ENCODE peak calls at places on chromosomes 3 and 15, in seven cellular contexts. D, R, A, Y, E, J and Z are unnamed samples.

GRCh38 chr15:70236306-70237103 is 138.8 kb upstream of the TLE3 start:
- DNase-seq in J (no peak), R (no peak), Y (no peak), A (no peak), D (no peak), E (no peak), Z (no peak)

GRCh38 chr3:86180696-86181095 is 810.3 kb downstream of the VGLL3 start:
- DNase-seq in R (no peak), A (no peak), Y (peak), D (peak), E (no peak), J (no peak), Z (peak)

GRCh38 chr3:112979244-112979832 is 4.4 kb upstream of the CD200R1 start:
- DNase-seq in A (peak), R (peak), J (no peak), Y (peak), D (peak), E (no peak), Z (no peak)

GRCh38 chr3:167489571-167489970 is 15.7 kb upstream of the SERPINI2 start:
- DNase-seq in A (no peak), R (no peak), Y (no peak), E (no peak), D (no peak), J (no peak), Z (no peak)

GRCh38 chr15:62927196-62927595 is 115.4 kb upstream of the TPM1 start:
- DNase-seq in J (no peak), D (no peak), A (no peak), Y (no peak), E (no peak), R (no peak), Z (no peak)

GRCh38 chr15:84600331-84600686 is 500 bp upstream of the ZSCAN2 start:
- DNase-seq in E (no peak), R (peak), Y (peak), J (peak), A (peak), D (peak), Z (peak)

GRCh38 chr3:187150186-187150585 is 10.9 kb upstream of the RPL39L start:
- DNase-seq in R (no peak), A (no peak), D (no peak), Y (no peak), J (no peak), E (no peak), Z (no peak)

GRCh38 chr15:91860498-91860897 is 7.0 kb downstream of the SLCO3A1 start:
- DNase-seq in D (no peak), R (no peak), J (no peak), A (no peak), Y (no peak), E (no peak), Z (no peak)

GRCh38 chr3:108486910-108487309 is 23.5 kb downstream of the MYH15 start:
- DNase-seq in E (no peak), J (no peak), R (no peak), A (no peak), D (no peak), Y (peak), Z (no peak)

GRCh38 chr3:36969540-36970432 is 23.1 kb downstream of the EPM2AIP1 start:
- DNase-seq in A (no peak), J (no peak), E (peak), D (peak), R (peak), Y (peak), Z (peak)

GRCh38 chr3:184078851-184079250 is 18.0 kb upstream of the HTR3E start:
- DNase-seq in R (no peak), E (no peak), Y (no peak), D (no peak), J (no peak), A (no peak), Z (no peak)

GRCh38 chr3:187165144-187165543 is 25.8 kb upstream of the RPL39L start:
- DNase-seq in A (peak), E (no peak), J (no peak), D (peak), R (peak), Y (peak), Z (peak)

GRCh38 chr3:159417761-159418160 is 570.9 kb upstream of the IL12A start:
- DNase-seq in J (no peak), A (no peak), R (no peak), E (no peak), Y (no peak), D (no peak), Z (no peak)

GRCh38 chr15:50774450-50774849 is 8.9 kb upstream of the SPPL2A start:
- DNase-seq in E (no peak), J (no peak), A (no peak), R (no peak), Y (no peak), D (no peak), Z (peak)

GRCh38 chr3:29416514-29416913 is 135.6 kb downstream of the RBMS3 start:
- DNase-seq in E (no peak), J (no peak), Y (no peak), R (no peak), A (no peak), D (no peak), Z (no peak)

GRCh38 chr3:128276151-128276445 is 122.8 kb downstream of the EEFSEC start:
- DNase-seq in E (no peak), D (no peak), J (no peak), A (no peak), R (no peak), Y (no peak), Z (no peak)

GRCh38 chr3:100891033-100891432 is 102.2 kb downstream of the ABI3BP start:
- DNase-seq in J (no peak), E (no peak), D (no peak), R (no peak), A (no peak), Y (no peak), Z (no peak)

GRCh38 chr15:72319985-72320671 is at the start of gene CELF6:
- DNase-seq in R (peak), J (peak), Y (peak), D (no peak), E (peak), A (no peak), Z (peak)

GRCh38 chr15:72323752-72324151 is 3.8 kb upstream of the CELF6 start:
- DNase-seq in D (no peak), A (no peak), R (no peak), Y (no peak), J (no peak), E (no peak), Z (no peak)

GRCh38 chr15:72318408-72318942 is 1.5 kb downstream of the CELF6 start:
- DNase-seq in E (no peak), A (no peak), J (peak), R (no peak), Y (no peak), D (no peak), Z (no peak)

GRCh38 chr15:72315706-72316370 is 4.1 kb downstream of the CELF6 start:
- DNase-seq in J (peak), D (no peak), E (no peak), R (no peak), A (no peak), Y (peak), Z (no peak)

GRCh38 chr15:72319360-72319984 is 485 bp downstream of the CELF6 start:
- DNase-seq in J (peak), E (no peak), A (no peak), Y (no peak), R (peak), D (no peak), Z (peak)
- TF ChIP-seq JUND in J (no peak), E (no peak), A (no peak), Y (no peak), R (no peak), D (no peak), Z (no peak)

GRCh38 chr3:119304201-119304713 is 10.1 kb downstream of the ARHGAP31 start:
- DNase-seq in E (no peak), Y (no peak), J (no peak), D (no peak), A (no peak), R (no peak), Z (no peak)

GRCh38 chr3:119302697-119303630 is 8.8 kb downstream of the ARHGAP31 start:
- DNase-seq in D (no peak), E (no peak), R (no peak), J (no peak), Y (no peak), A (no peak), Z (no peak)

GRCh38 chr3:119298565-119298941 is 4.4 kb downstream of the ARHGAP31 start:
- DNase-seq in Y (no peak), E (no peak), R (no peak), D (no peak), J (no peak), A (no peak), Z (no peak)

GRCh38 chr3:119301662-119302061 is 7.5 kb downstream of the ARHGAP31 start:
- DNase-seq in R (no peak), J (no peak), Y (no peak), A (no peak), E (no peak), D (no peak), Z (no peak)

GRCh38 chr3:119301001-119301400 is 6.8 kb downstream of the ARHGAP31 start:
- DNase-seq in Y (no peak), R (no peak), J (no peak), E (no peak), D (no peak), A (no peak), Z (no peak)
- TF ChIP-seq JUND in Y (no peak), R (no peak), J (no peak), E (no peak), D (no peak), A (no peak), Z (no peak)

GRCh38 chr15:58931985-58932384 is 1.5 kb downstream of the SLTM start:
- DNase-seq in Y (peak), D (peak), E (peak), J (no peak), R (peak), A (no peak), Z (peak)
- TF ChIP-seq JUND in Y (no peak), D (no peak), E (no peak), J (no peak), R (no peak), A (no peak), Z (no peak)

DNA sequence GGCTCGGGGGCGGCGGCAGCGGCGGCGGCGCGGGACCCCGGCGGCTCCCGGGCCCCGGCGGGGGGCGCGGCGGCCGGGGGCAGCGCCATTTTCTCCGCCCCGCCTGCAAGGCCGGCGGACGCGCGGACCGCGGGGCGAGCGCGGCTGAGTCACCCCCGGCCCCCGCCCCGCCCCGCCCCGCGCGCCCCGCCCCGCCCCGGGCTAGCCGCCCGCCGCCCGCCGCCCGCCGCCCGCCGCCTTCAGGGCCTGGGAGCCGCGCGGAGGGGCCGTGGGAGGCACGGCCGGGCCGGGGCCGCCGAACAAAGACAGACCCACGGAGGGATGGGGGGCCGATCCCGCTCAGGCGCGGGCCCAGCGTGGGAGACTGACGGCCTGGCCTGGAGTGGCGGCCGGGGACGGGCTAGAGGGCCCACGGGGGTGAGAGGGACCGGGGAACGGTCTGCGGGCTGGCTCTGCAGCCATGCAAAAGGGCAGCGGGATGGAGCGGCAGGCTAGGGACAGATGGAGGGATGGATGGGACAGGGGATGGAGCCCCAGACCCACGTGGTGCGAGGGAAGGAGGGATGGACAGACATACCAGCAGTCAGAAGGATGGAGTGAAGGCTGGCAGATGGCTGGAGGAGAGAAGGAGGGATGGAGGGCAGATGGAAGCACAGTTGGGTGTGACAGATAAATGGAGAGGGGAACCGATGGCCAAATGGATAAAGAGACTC is at the start of gene EIF4E3:
- DNase-seq in E (no peak), R (peak), A (no peak), D (no peak), J (peak), Y (peak), Z (peak)
- TF ChIP-seq JUND in E (no peak), R (no peak), A (no peak), D (no peak), J (no peak), Y (no peak), Z (no peak)

DNA sequence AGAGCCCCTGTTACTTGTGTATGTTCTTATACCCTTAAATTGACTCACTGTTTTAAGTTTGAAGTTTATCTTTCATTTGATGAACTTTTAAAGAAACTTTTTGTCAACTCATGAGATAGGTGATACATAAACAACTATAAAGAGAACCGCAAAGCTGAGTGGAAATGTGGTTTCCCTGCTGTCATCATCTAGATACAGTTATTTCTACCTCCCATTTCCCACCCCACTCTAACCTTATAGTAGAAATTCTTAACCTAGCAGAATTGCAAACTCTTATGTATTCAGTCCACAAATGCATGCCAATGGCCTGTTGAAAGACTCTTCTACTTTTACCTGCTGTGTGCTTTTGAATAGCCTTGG is 2.7 kb downstream of the TIPARP start:
- DNase-seq in Y (no peak), A (no peak), D (no peak), E (no peak), J (no peak), R (no peak), Z (no peak)
- TF ChIP-seq JUND in Y (no peak), A (no peak), D (no peak), E (no peak), J (no peak), R (no peak), Z (no peak)

GRCh38 chr3:60186359-60186758 is 1064.9 kb downstream of the FHIT start:
- DNase-seq in R (no peak), J (no peak), Y (no peak), A (no peak), E (no peak), D (no peak), Z (no peak)

GRCh38 chr3:60188803-60189202 is 1062.4 kb downstream of the FHIT start:
- DNase-seq in R (no peak), E (no peak), D (no peak), Y (no peak), A (no peak), J (no peak), Z (no peak)

GRCh38 chr3:60182697-60183096 is 1068.6 kb downstream of the FHIT start:
- DNase-seq in R (no peak), E (no peak), Y (no peak), J (no peak), D (no peak), A (no peak), Z (no peak)

GRCh38 chr3:60189304-60189703 is 1061.9 kb downstream of the FHIT start:
- DNase-seq in A (no peak), R (no peak), D (no peak), E (no peak), Y (no peak), J (no peak), Z (no peak)

GRCh38 chr3:60185161-60185560 is 1066.1 kb downstream of the FHIT start:
- DNase-seq in R (no peak), A (no peak), D (no peak), J (no peak), Y (no peak), E (no peak), Z (no peak)
- TF ChIP-seq JUND in R (no peak), A (no peak), D (no peak), J (no peak), Y (no peak), E (no peak), Z (no peak)

DNA sequence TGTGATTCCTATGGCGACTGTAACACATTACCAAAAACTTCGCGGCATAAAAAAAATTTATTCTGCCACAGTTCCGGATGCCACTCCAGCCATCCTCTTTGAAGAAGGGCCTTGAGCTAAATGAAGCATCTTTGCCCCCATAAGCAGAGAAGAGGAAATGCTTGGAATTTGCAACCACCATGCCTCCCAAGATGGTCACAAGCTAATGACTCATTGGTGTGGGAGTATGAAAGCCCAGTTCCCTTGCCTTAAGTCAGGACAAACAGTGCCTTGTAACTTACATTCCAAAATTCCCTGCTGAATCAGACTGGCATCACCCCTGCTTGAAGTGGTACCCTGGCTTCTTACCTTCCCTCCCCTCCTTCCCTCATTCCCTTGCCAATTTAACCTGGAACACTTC is 1077.4 kb downstream of the EPHA3 start:
- DNase-seq in A (no peak), D (no peak), Y (no peak), R (no peak), J (no peak), E (no peak), Z (no peak)
- TF ChIP-seq JUND in A (no peak), D (no peak), Y (no peak), R (no peak), J (no peak), E (no peak), Z (no peak)

GRCh38 chr3:13308406-13308805 is 111.7 kb downstream of the NUP210 start:
- DNase-seq in A (peak), Y (peak), R (peak), E (no peak), J (peak), D (peak), Z (peak)
- TF ChIP-seq JUND in A (no peak), Y (no peak), R (no peak), E (no peak), J (no peak), D (no peak), Z (no peak)